ENCODE peak calls at places on chromosomes 6 and 20, in six cellular contexts. P, Z, E, Q, G and F are unnamed samples. For H3K79me2 and H3K4me1, the result is how much of the 10 kb centered on the place peaks cover.

GRCh38 chr20:49948809-49949507 is 12.8 kb downstream of the RNF114 start:
- DNase-seq in P (no peak), Z (no peak), E (peak), Q (peak), G (no peak), F (peak)

GRCh38 chr20:15831201-15831600 is 742.0 kb downstream of the KIF16B start:
- DNase-seq in P (peak), Z (peak), E (peak), Q (no peak), G (no peak), F (no peak)

GRCh38 chr6:94377835-94378234 is 958.5 kb upstream of the EPHA7 start:
- DNase-seq in P (no peak), Z (no peak), E (no peak), Q (no peak), G (no peak), F (no peak)

GRCh38 chr6:155093430-155093829 is 98.3 kb downstream of the TIAM2 start:
- DNase-seq in P (no peak), Z (no peak), E (no peak), Q (no peak), G (peak), F (no peak)

GRCh38 chr6:82208914-82209313 is 38.6 kb downstream of the IBTK start:
- DNase-seq in P (no peak), Z (no peak), E (no peak), Q (no peak), G (no peak), F (no peak)

GRCh38 chr20:61953789-61954125 is 111.9 kb downstream of the TAF4 start:
- DNase-seq in P (no peak), Z (no peak), E (no peak), Q (no peak), G (no peak), F (no peak)

GRCh38 chr20:6636209-6637159 is 131.0 kb upstream of the BMP2 start:
- DNase-seq in P (peak), Z (no peak), E (peak), Q (peak), G (peak), F (peak)

GRCh38 chr6:14036911-14037310 is 80.7 kb upstream of the CD83 start:
- DNase-seq in P (no peak), Z (no peak), E (no peak), Q (no peak), G (no peak), F (no peak)

GRCh38 chr6:4008324-4009047 is 70.5 kb downstream of the FAM217A start:
- DNase-seq in P (peak), Z (peak), E (peak), Q (peak), G (peak), F (peak)

GRCh38 chr6:29752451-29753308 is 29.4 kb downstream of the HLA-F start:
- DNase-seq in P (peak), Z (peak), E (peak), Q (peak), G (peak), F (peak)

GRCh38 chr20:61980647-61981583 is 84.8 kb downstream of the TAF4 start:
- DNase-seq in P (no peak), Z (no peak), E (peak), Q (peak), G (peak), F (no peak)

GRCh38 chr6:105432797-105433196 is 29.9 kb upstream of the PREP start:
- DNase-seq in P (no peak), Z (peak), E (peak), Q (peak), G (no peak), F (peak)

GRCh38 chr6:4935486-4935885 is 68.4 kb downstream of the RPP40 start:
- DNase-seq in P (no peak), Z (no peak), E (no peak), Q (no peak), G (no peak), F (no peak)

GRCh38 chr6:24481449-24481848 is 7.9 kb downstream of the GPLD1 start:
- DNase-seq in P (no peak), Z (no peak), E (no peak), Q (no peak), G (no peak), F (no peak)

GRCh38 chr6:66896415-66896814 is 1189.4 kb upstream of the EYS start:
- DNase-seq in P (no peak), Z (no peak), E (peak), Q (no peak), G (no peak), F (peak)

GRCh38 chr6:71072508-71072907 is 115.6 kb upstream of the B3GAT2 start:
- DNase-seq in P (no peak), Z (no peak), E (no peak), Q (peak), G (no peak), F (peak)

GRCh38 chr6:137165375-137166246 is 7.8 kb downstream of the IL22RA2 start:
- DNase-seq in P (no peak), Z (no peak), E (peak), Q (no peak), G (peak), F (no peak)

GRCh38 chr6:5996701-5997419 is 9.9 kb downstream of the NRN1 start:
- DNase-seq in P (peak), Z (no peak), E (no peak), Q (no peak), G (no peak), F (no peak)

GRCh38 chr6:127162808-127163207 is 44.3 kb downstream of the RSPO3 start:
- DNase-seq in P (no peak), Z (no peak), E (no peak), Q (peak), G (no peak), F (peak)

GRCh38 chr6:21149460-21149859 is 444.1 kb upstream of the SOX4 start:
- DNase-seq in P (no peak), Z (no peak), E (peak), Q (no peak), G (no peak), F (peak)

GRCh38 chr6:122702846-122703245 is 76.7 kb upstream of the FABP7 start:
- DNase-seq in P (no peak), Z (no peak), E (no peak), Q (peak), G (no peak), F (no peak)

GRCh38 chr6:26021350-26022165 is 59.0 kb downstream of the TRIM38 start:
- DNase-seq in P (peak), Z (peak), E (peak), Q (peak), G (peak), F (peak)

GRCh38 chr6:139150915-139151314 is 16.0 kb downstream of the HECA start:
- DNase-seq in P (no peak), Z (no peak), E (no peak), Q (no peak), G (no peak), F (no peak)

GRCh38 chr6:68673255-68673654 is 38.2 kb downstream of the ADGRB3 start:
- DNase-seq in P (no peak), Z (no peak), E (no peak), Q (no peak), G (no peak), F (no peak)

GRCh38 chr20:44362466-44362940 is 7.0 kb downstream of the HNF4A start:
- DNase-seq in P (no peak), Z (no peak), E (no peak), Q (no peak), G (no peak), F (no peak)

GRCh38 chr6:6221829-6222535 is 98.5 kb downstream of the F13A1 start:
- DNase-seq in P (peak), Z (no peak), E (peak), Q (no peak), G (peak), F (no peak)

GRCh38 chr20:7392551-7392950 is 547.7 kb downstream of the HAO1 start:
- DNase-seq in P (no peak), Z (no peak), E (no peak), Q (no peak), G (no peak), F (peak)

GRCh38 chr6:41040101-41040910 is 1.3 kb upstream of the UNC5CL start:
- DNase-seq in P (peak), Z (peak), E (peak), Q (no peak), G (no peak), F (peak)

GRCh38 chr20:63172726-63173125 is 43.2 kb downstream of the YTHDF1 start:
- DNase-seq in P (no peak), Z (no peak), E (peak), Q (no peak), G (peak), F (no peak)

GRCh38 chr20:34922654-34923381 is 32.8 kb downstream of the GSS start:
- DNase-seq in P (no peak), Z (peak), E (peak), Q (peak), G (no peak), F (peak)

GRCh38 chr20:37821691-37822655 is 81.0 kb upstream of the VSTM2L start:
- DNase-seq in P (peak), Z (no peak), E (no peak), Q (peak), G (no peak), F (peak)
- H2AFZ ChIP-seq in P (no peak), Z (no peak), E (no peak), Q (peak), G (no peak), F (no peak)

DNA sequence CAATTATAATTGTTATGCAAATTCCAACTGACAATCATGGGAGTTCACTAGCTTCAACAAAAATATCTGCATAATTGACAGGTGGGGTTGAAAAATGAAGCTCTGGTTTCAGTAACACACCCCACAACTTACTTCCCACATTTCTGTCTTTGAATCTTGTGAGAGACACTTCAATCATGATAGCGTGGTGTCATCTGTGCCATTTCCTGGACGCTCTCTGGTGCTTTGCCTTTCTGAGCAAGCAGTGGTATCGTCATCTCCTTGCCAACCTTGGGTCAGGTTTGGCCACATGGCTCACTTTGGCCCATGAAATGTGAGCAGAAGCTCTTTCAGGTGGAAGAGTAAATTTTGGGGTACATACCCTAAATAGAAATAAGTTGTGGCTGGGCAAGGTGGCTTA is 10.2 kb downstream of the BMP7 start:
- DNase-seq in P (no peak), Z (no peak), E (no peak), Q (no peak), G (peak), F (no peak)
- H3K79me2 ChIP-seq in P (half or more), Z (under half), E (under half), Q (under half), G (half or more), F (under half)

DNA sequence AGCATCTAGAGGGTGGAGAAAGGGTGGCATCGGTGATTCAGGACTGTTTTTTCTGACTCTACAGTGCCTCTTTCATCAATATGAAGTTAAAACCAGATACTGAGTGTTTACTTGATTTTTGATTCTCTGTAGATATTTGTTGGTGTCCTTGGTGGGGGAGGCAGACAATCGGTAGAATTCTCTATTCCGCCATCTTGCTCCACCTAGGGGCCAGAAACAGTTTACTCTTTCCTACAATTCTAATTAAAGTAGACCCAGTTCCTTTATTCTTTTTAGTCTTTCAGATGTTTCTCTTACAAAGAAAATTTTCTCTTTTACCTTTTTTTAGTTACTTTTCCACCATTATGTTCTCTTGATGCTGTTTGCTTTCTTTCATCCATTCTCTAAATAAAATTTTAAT is 162.1 kb upstream of the RAB32 start:
- DNase-seq in P (no peak), Z (no peak), E (no peak), Q (no peak), G (no peak), F (no peak)
- H3K4me1 ChIP-seq in P (under half), Z (under half), E (under half), Q (under half), G (under half), F (under half)

GRCh38 chr6:43833223-43833995 is 63.4 kb downstream of the VEGFA start:
- DNase-seq in P (peak), Z (no peak), E (peak), Q (no peak), G (no peak), F (no peak)
- H2AFZ ChIP-seq in P (no peak), Z (no peak), E (no peak), Q (no peak), G (no peak), F (no peak)

GRCh38 chr20:13778827-13779226 is 5.9 kb downstream of the ESF1 start:
- DNase-seq in P (no peak), Z (no peak), E (no peak), Q (no peak), G (peak), F (no peak)
- H3K79me2 ChIP-seq in P (under half), Z (under half), E (half or more), Q (under half), G (under half), F (half or more)

DNA sequence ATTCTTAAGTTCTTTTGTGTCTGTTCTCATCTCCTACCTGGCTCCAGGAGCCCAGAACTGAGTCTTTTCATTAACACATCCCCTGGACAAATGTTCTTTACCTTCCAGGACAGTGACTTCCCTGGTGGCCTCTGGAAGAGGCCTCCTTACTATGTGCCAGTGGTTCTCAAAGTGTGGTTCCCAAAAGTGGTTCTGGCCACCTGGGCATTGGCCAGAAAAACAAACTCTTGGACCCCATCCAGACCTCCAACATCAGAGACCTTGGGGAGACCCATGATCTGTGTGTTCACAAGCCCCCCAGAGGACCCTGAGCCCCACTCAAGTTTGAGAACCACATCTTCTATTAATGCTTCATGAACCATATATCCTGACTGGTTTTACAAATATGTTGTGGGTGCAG is 7.2 kb upstream of the VSX1 start:
- DNase-seq in P (no peak), Z (no peak), E (no peak), Q (no peak), G (no peak), F (no peak)
- H3K4me1 ChIP-seq in P (under half), Z (under half), E (under half), Q (under half), G (under half), F (under half)

DNA sequence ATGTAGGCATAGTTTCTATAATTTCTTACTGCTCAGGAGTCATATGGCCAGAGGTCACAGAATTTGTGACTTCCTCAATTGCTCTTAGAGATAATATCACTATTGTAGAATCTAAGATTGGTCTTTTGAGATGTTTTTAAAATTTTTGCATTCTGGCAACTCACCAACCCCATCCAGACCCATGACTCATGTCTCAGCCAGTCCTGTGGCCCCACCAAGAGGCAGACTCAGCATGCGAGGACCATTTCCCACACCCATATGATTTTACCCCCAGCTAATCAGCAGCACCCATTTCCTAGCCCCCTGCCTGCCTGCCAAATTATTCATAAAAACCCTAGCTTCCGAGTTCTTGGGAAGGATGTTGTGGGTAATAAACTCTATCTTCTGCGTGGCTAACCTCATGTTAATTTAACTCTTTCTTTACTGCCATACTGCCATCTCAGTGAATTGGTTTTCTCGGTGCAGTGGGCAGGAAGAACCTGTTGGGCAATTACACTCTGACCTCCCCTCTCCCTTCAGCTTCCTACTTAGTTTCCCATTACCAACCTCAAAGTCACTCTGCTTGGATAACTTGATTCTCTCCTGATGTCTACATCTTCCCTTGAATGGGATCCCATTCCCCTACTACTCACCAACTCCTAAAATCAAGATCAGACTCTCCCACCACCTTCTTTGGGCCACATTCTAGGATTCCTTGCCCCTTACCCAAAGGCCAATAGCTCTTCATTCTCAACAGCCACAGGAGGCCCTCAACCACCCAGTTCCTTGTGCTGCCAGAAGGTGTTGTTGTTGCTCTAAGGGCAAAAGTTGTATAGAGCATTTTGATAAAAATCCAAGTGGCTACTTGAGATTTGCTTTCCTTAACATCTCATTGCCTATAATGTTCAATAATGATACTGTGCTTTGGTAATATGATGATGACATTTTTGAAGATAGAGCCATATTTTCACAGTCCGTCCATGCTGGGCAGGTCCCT is 16.2 kb upstream of the IYD start:
- DNase-seq in P (no peak), Z (peak), E (peak), Q (peak), G (no peak), F (peak)
- H2AFZ ChIP-seq in P (no peak), Z (no peak), E (no peak), Q (no peak), G (no peak), F (no peak)

GRCh38 chr20:56385130-56385529 is 6.9 kb downstream of the AURKA start:
- DNase-seq in P (no peak), Z (no peak), E (no peak), Q (no peak), G (no peak), F (no peak)
- H3K79me2 ChIP-seq in P (under half), Z (half or more), E (half or more), Q (half or more), G (half or more), F (half or more)

GRCh38 chr20:1652104-1652503 is 5.5 kb downstream of the SIRPG start:
- DNase-seq in P (no peak), Z (no peak), E (no peak), Q (no peak), G (no peak), F (no peak)

GRCh38 chr20:1648101-1648500 is 9.5 kb downstream of the SIRPG start:
- DNase-seq in P (no peak), Z (no peak), E (no peak), Q (no peak), G (no peak), F (no peak)

GRCh38 chr20:1654994-1655393 is 2.6 kb downstream of the SIRPG start:
- DNase-seq in P (no peak), Z (no peak), E (no peak), Q (no peak), G (no peak), F (no peak)

GRCh38 chr20:1652960-1653359 is 4.6 kb downstream of the SIRPG start:
- DNase-seq in P (no peak), Z (no peak), E (no peak), Q (no peak), G (no peak), F (no peak)

GRCh38 chr20:1651268-1651667 is 6.3 kb downstream of the SIRPG start:
- DNase-seq in P (no peak), Z (no peak), E (no peak), Q (no peak), G (no peak), F (no peak)
- H3K4me1 ChIP-seq in P (under half), Z (under half), E (under half), Q (under half), G (under half), F (under half)

GRCh38 chr6:37102299-37103168 is 67.4 kb upstream of the PIM1 start:
- DNase-seq in P (peak), Z (peak), E (peak), Q (peak), G (peak), F (peak)

GRCh38 chr6:37103169-37104039 is 66.5 kb upstream of the PIM1 start:
- DNase-seq in P (peak), Z (peak), E (peak), Q (peak), G (peak), F (no peak)

GRCh38 chr6:37100740-37101139 is 69.2 kb upstream of the PIM1 start:
- DNase-seq in P (no peak), Z (no peak), E (no peak), Q (no peak), G (no peak), F (no peak)

GRCh38 chr6:37099442-37099841 is 70.5 kb upstream of the PIM1 start:
- DNase-seq in P (no peak), Z (peak), E (peak), Q (no peak), G (no peak), F (no peak)

GRCh38 chr6:37101991-37102298 is 68.0 kb upstream of the PIM1 start:
- DNase-seq in P (no peak), Z (no peak), E (no peak), Q (no peak), G (no peak), F (no peak)
- H2AFZ ChIP-seq in P (no peak), Z (no peak), E (peak), Q (peak), G (peak), F (peak)